ENCODE peak calls at places on chromosomes 13 and 19, in six cellular contexts. One of them, this sample, is unnamed. For H3K4me1, the result is how much of the 10 kb centered on the place peaks cover.

GRCh38 chr13:102679449-102680132 is 15.3 kb downstream of the METTL21C start:
- DNase-seq in Panc1: no peak
- DNase-seq in K562: no peak
- DNase-seq in GM23338: no peak
- DNase-seq in GM12878: no peak
- DNase-seq in A549: no peak
- DNase-seq in this sample: no peak

GRCh38 chr13:25899464-25899863 is 152.4 kb downstream of the SHISA2 start:
- DNase-seq in K562: no peak
- DNase-seq in GM12878: no peak
- DNase-seq in GM23338: no peak
- DNase-seq in A549: no peak
- DNase-seq in Panc1: no peak
- DNase-seq in this sample: no peak

GRCh38 chr13:22561581-22561980 is 619.2 kb upstream of the SGCG start:
- DNase-seq in A549: no peak
- DNase-seq in K562: no peak
- DNase-seq in GM23338: no peak
- DNase-seq in GM12878: no peak
- DNase-seq in Panc1: no peak
- DNase-seq in this sample: no peak

GRCh38 chr13:103187621-103188020 is 121.4 kb upstream of the SLC10A2 start:
- DNase-seq in GM12878: no peak
- DNase-seq in A549: no peak
- DNase-seq in GM23338: no peak
- DNase-seq in Panc1: no peak
- DNase-seq in K562: no peak
- DNase-seq in this sample: no peak

GRCh38 chr13:40445557-40445990 is 220.9 kb downstream of the FOXO1 start:
- DNase-seq in Panc1: no peak
- DNase-seq in K562: no peak
- DNase-seq in GM23338: peak
- DNase-seq in GM12878: peak
- DNase-seq in A549: no peak
- DNase-seq in this sample: no peak

GRCh38 chr19:35295792-35296462 is 4.0 kb downstream of the MAG start:
- DNase-seq in GM12878: no peak
- DNase-seq in Panc1: no peak
- DNase-seq in K562: peak
- DNase-seq in GM23338: peak
- DNase-seq in A549: no peak
- DNase-seq in this sample: no peak

GRCh38 chr13:97879646-97880297 is 73.7 kb upstream of the IPO5 start:
- DNase-seq in GM12878: no peak
- DNase-seq in Panc1: no peak
- DNase-seq in K562: no peak
- DNase-seq in A549: peak
- DNase-seq in GM23338: peak
- DNase-seq in this sample: peak

GRCh38 chr19:7870571-7871279 is 3.5 kb downstream of the PRR36 start:
- DNase-seq in A549: no peak
- DNase-seq in K562: peak
- DNase-seq in GM23338: peak
- DNase-seq in GM12878: no peak
- DNase-seq in Panc1: peak
- DNase-seq in this sample: peak

GRCh38 chr19:49333426-49334288 is 1.5 kb upstream of the CD37 start:
- DNase-seq in Panc1: no peak
- DNase-seq in GM12878: peak
- DNase-seq in K562: no peak
- DNase-seq in A549: no peak
- DNase-seq in GM23338: no peak
- DNase-seq in this sample: no peak

GRCh38 chr13:49898792-49899191 is 37.3 kb downstream of the SPRYD7 start:
- DNase-seq in GM12878: no peak
- DNase-seq in Panc1: no peak
- DNase-seq in A549: no peak
- DNase-seq in K562: no peak
- DNase-seq in GM23338: no peak
- DNase-seq in this sample: no peak

GRCh38 chr13:45298206-45298505 is 42.8 kb downstream of the TPT1 start:
- DNase-seq in K562: no peak
- DNase-seq in GM12878: no peak
- DNase-seq in GM23338: no peak
- DNase-seq in A549: no peak
- DNase-seq in Panc1: no peak
- DNase-seq in this sample: no peak

GRCh38 chr13:48828962-48829405 is 146.7 kb upstream of the FNDC3A start:
- DNase-seq in Panc1: no peak
- DNase-seq in A549: peak
- DNase-seq in K562: no peak
- DNase-seq in GM12878: no peak
- DNase-seq in GM23338: peak
- DNase-seq in this sample: no peak

GRCh38 chr19:2251577-2252480 is 2.7 kb downstream of the AMH start:
- DNase-seq in Panc1: no peak
- DNase-seq in GM12878: no peak
- DNase-seq in A549: no peak
- DNase-seq in K562: no peak
- DNase-seq in GM23338: peak
- DNase-seq in this sample: no peak

GRCh38 chr19:19348266-19348665 is 27.6 kb downstream of the MAU2 start:
- DNase-seq in Panc1: no peak
- DNase-seq in GM23338: no peak
- DNase-seq in K562: no peak
- DNase-seq in A549: no peak
- DNase-seq in GM12878: no peak
- DNase-seq in this sample: no peak

DNA sequence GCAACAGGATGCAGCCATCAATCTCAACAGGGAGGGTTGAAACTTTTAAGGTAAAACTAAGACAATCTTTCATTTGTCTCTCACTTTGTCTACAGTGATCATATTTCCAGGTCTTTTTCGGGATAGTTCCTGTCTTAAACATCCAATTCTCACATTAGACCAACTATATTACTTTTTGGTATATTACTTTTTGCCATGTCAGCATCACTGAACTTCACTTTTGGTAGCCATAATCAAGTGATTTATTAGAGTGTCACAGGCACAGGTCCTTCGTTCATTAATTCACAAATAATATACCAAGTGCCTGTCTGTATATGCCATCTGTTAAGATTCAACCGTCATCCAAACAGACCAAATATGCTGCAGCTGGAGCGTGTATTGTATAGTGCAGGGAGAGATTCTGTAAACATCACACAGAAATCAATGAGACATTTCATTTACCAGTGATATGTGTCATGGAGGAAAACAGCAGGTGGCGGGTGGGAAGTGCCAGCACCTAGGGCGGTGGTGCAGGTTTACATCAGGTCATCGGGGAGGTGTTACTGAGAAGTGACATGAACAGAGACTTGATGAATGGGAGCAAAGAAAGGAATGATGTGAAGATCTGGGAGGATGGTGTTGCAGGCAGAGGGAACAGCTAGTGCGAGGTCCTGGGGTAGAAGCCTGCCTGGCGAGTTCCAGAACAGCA is 24.9 kb downstream of the ARHGEF7 start:
- DNase-seq in A549: no peak
- DNase-seq in Panc1: no peak
- DNase-seq in GM23338: no peak
- DNase-seq in GM12878: no peak
- DNase-seq in K562: no peak
- DNase-seq in this sample: no peak
- TF ChIP-seq REST in A549: no peak
- TF ChIP-seq REST in Panc1: no peak
- TF ChIP-seq REST in GM23338: no peak
- TF ChIP-seq REST in GM12878: no peak
- TF ChIP-seq REST in K562: no peak
- TF ChIP-seq REST in this sample: no peak

GRCh38 chr19:45400192-45400591 is 4.7 kb downstream of the PPP1R13L start:
- DNase-seq in GM23338: no peak
- DNase-seq in GM12878: no peak
- DNase-seq in K562: no peak
- DNase-seq in Panc1: no peak
- DNase-seq in A549: no peak
- DNase-seq in this sample: no peak

GRCh38 chr19:45403272-45403671 is 1.6 kb downstream of the PPP1R13L start:
- DNase-seq in K562: no peak
- DNase-seq in A549: no peak
- DNase-seq in Panc1: no peak
- DNase-seq in GM12878: no peak
- DNase-seq in GM23338: no peak
- DNase-seq in this sample: no peak

GRCh38 chr19:45403781-45404556 is 900 bp downstream of the PPP1R13L start:
- DNase-seq in K562: peak
- DNase-seq in Panc1: no peak
- DNase-seq in GM12878: no peak
- DNase-seq in A549: peak
- DNase-seq in GM23338: peak
- DNase-seq in this sample: no peak

GRCh38 chr19:45402469-45403070 is 2.3 kb downstream of the PPP1R13L start:
- DNase-seq in GM23338: peak
- DNase-seq in A549: peak
- DNase-seq in K562: peak
- DNase-seq in GM12878: no peak
- DNase-seq in Panc1: no peak
- DNase-seq in this sample: no peak

GRCh38 chr19:45401815-45402468 is 2.9 kb downstream of the PPP1R13L start:
- DNase-seq in GM23338: no peak
- DNase-seq in A549: no peak
- DNase-seq in GM12878: no peak
- DNase-seq in K562: no peak
- DNase-seq in Panc1: no peak
- DNase-seq in this sample: no peak
- H3K4me1 ChIP-seq in GM23338: under half
- H3K4me1 ChIP-seq in A549: under half
- H3K4me1 ChIP-seq in GM12878: under half
- H3K4me1 ChIP-seq in K562: under half
- H3K4me1 ChIP-seq in Panc1: under half
- H3K4me1 ChIP-seq in this sample: under half

GRCh38 chr19:52896431-52897148 is 845 bp downstream of the ZNF320 start:
- DNase-seq in K562: peak
- DNase-seq in Panc1: no peak
- DNase-seq in A549: no peak
- DNase-seq in GM12878: no peak
- DNase-seq in GM23338: peak
- DNase-seq in this sample: no peak
- TF ChIP-seq REST in K562: no peak
- TF ChIP-seq REST in Panc1: no peak
- TF ChIP-seq REST in A549: no peak
- TF ChIP-seq REST in GM12878: no peak
- TF ChIP-seq REST in GM23338: no peak
- TF ChIP-seq REST in this sample: no peak

GRCh38 chr13:99206873-99207272 is 6.2 kb downstream of the UBAC2 start:
- DNase-seq in K562: no peak
- DNase-seq in A549: no peak
- DNase-seq in GM23338: no peak
- DNase-seq in Panc1: no peak
- DNase-seq in GM12878: no peak
- DNase-seq in this sample: no peak
- H3K4me1 ChIP-seq in K562: under half
- H3K4me1 ChIP-seq in A549: under half
- H3K4me1 ChIP-seq in GM23338: under half
- H3K4me1 ChIP-seq in Panc1: under half
- H3K4me1 ChIP-seq in GM12878: under half
- H3K4me1 ChIP-seq in this sample: under half

DNA sequence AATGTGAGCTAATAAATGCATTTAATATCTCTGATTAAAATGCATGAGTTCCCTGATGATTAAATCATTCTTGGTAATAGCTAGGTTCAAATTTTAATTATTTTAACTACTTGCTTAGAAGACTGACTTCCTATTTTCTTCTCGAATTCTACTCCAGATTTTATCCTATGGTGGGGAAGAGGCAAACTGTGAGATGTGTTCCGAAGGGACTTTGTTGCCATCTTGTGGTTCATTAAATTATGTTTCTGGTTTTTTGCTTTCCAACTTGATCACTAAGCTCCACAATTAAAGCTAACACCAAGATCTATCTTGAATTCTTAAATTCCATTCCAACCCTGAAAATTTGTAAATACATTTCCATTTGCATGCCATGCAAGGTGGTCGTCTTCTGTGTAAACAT is 538.4 kb upstream of the PCDH20 start:
- DNase-seq in GM12878: no peak
- DNase-seq in Panc1: peak
- DNase-seq in K562: no peak
- DNase-seq in A549: no peak
- DNase-seq in GM23338: peak
- DNase-seq in this sample: peak
- TF ChIP-seq REST in GM12878: no peak
- TF ChIP-seq REST in Panc1: no peak
- TF ChIP-seq REST in K562: no peak
- TF ChIP-seq REST in A549: no peak
- TF ChIP-seq REST in GM23338: no peak
- TF ChIP-seq REST in this sample: no peak

GRCh38 chr13:43390101-43390500 is 366.7 kb downstream of the DNAJC15 start:
- DNase-seq in A549: no peak
- DNase-seq in GM23338: no peak
- DNase-seq in Panc1: no peak
- DNase-seq in GM12878: no peak
- DNase-seq in K562: no peak
- DNase-seq in this sample: no peak
- H3K4me1 ChIP-seq in A549: under half
- H3K4me1 ChIP-seq in GM23338: under half
- H3K4me1 ChIP-seq in Panc1: under half
- H3K4me1 ChIP-seq in GM12878: under half
- H3K4me1 ChIP-seq in K562: under half
- H3K4me1 ChIP-seq in this sample: under half

DNA sequence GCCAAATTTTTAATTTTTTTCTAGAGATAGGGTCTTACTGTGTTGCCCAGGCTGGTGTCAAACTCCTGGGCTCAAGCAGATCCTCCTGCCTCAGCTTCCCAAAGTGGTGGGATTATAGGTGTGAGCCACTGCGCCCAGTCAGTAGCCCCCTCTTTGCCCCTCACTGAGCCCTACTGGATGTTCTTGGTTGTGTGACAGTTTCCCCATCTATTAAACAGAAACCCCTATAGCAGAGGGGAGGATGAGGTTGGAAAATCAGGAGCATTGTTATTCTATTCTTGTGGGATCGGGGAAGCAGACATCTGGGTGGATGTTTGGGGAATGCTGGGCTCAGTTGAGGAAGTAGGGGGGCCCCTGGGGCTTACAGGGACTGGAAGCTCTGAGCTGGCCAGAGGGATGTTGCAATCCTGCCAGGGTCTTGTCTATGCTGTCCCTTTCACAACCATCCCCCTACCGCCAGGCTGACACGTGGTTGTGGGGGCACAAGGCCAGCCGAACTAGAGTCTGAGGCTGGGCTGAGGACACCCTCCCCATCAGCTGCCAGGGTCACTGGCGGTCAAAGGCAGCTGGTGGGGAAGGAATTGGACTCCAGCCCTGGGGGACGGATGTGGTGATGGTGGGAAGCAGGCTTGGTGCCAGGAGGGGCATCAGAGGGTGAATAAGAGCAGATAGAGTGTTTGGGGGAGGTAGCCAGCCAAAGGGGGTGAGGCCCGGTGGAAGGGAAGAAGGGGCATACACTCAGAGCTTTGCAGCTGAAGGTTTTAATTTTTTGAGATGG is 10.9 kb downstream of the APOC1 start:
- DNase-seq in K562: no peak
- DNase-seq in A549: no peak
- DNase-seq in GM12878: no peak
- DNase-seq in Panc1: no peak
- DNase-seq in GM23338: no peak
- DNase-seq in this sample: no peak
- TF ChIP-seq REST in K562: no peak
- TF ChIP-seq REST in A549: no peak
- TF ChIP-seq REST in GM12878: no peak
- TF ChIP-seq REST in Panc1: no peak
- TF ChIP-seq REST in GM23338: no peak
- TF ChIP-seq REST in this sample: no peak

GRCh38 chr13:28458604-28459003 is 36.3 kb downstream of the FLT1 start:
- DNase-seq in Panc1: no peak
- DNase-seq in A549: no peak
- DNase-seq in K562: no peak
- DNase-seq in GM12878: no peak
- DNase-seq in GM23338: no peak
- DNase-seq in this sample: no peak
- H3K4me1 ChIP-seq in Panc1: under half
- H3K4me1 ChIP-seq in A549: under half
- H3K4me1 ChIP-seq in K562: under half
- H3K4me1 ChIP-seq in GM12878: under half
- H3K4me1 ChIP-seq in GM23338: under half
- H3K4me1 ChIP-seq in this sample: under half

This sample was measured in HCT116.